ENCODE peak calls at places on chromosomes 1 and 21, in four cellular contexts. P, S, A and R are unnamed samples.

GRCh38 chr1:94738371-94738770 is 81.8 kb upstream of the SLC44A3 start:
- DNase-seq in A (no peak), P (no peak), S (no peak), R (no peak)

GRCh38 chr1:176847052-176847451 is 317.5 kb downstream of the ASTN1 start:
- DNase-seq in P (no peak), A (peak), S (no peak), R (peak)

GRCh38 chr1:47951026-47951425 is 46.2 kb downstream of the TRABD2B start:
- DNase-seq in P (no peak), S (no peak), A (no peak), R (no peak)

GRCh38 chr1:67626495-67627235 is 58.3 kb upstream of the GADD45A start:
- DNase-seq in S (peak), A (no peak), P (no peak), R (no peak)

GRCh38 chr1:166164995-166165660 is 1.7 kb downstream of the FAM78B start:
- DNase-seq in A (peak), S (no peak), P (peak), R (no peak)

GRCh38 chr1:234499119-234500039 is 20.4 kb upstream of the TARBP1 start:
- DNase-seq in S (peak), P (peak), A (peak), R (peak)

GRCh38 chr1:208040714-208041393 is 129.9 kb upstream of the CD34 start:
- DNase-seq in S (no peak), A (no peak), P (no peak), R (no peak)

GRCh38 chr1:85576642-85577420 is 3.7 kb upstream of the CCN1 start:
- DNase-seq in S (peak), P (peak), A (peak), R (peak)

GRCh38 chr21:45979141-45979631 is 2.4 kb upstream of the COL6A1 start:
- DNase-seq in S (no peak), P (no peak), A (no peak), R (no peak)

GRCh38 chr1:161928056-161928455 is 95.6 kb downstream of the OLFML2B start:
- DNase-seq in A (no peak), P (no peak), S (no peak), R (no peak)

GRCh38 chr1:228404107-228404720 is 2.4 kb downstream of the TRIM11 start:
- DNase-seq in A (no peak), S (no peak), P (no peak), R (no peak)

GRCh38 chr1:176543360-176544136 is 80.6 kb downstream of the PAPPA2 start:
- DNase-seq in P (no peak), A (no peak), S (no peak), R (no peak)

GRCh38 chr1:43473463-43473862 is 19.7 kb upstream of the HYI start:
- DNase-seq in A (no peak), P (no peak), S (no peak), R (no peak)

DNA sequence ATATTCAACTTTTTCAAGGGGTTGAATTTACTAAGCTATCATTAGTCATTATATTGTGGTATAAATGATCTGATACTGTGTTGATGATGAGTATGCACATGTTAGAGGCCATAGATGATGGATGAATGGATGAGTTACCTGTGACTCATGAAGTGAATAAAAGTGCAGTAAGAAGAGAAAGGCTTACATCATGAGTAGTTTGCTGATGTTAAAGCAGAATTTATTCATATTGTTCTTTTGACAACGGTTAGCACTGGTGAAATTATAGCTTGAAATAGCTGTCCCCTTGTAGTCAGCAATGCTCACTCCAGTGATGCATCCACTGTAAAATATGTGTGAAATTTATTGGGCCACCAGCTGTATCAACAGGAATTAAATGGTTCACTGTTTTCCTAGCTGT is 541.0 kb upstream of the ZRANB2 start:
- DNase-seq in A (no peak), P (no peak), S (no peak), R (no peak)
- TF ChIP-seq JUND in A (no peak), P (no peak), S (no peak), R (no peak)

GRCh38 chr21:31616216-31616615 is 43.3 kb upstream of the SOD1 start:
- DNase-seq in P (no peak), S (no peak), A (no peak), R (no peak)

GRCh38 chr21:31614705-31615104 is 44.8 kb upstream of the SOD1 start:
- DNase-seq in P (no peak), A (no peak), S (no peak), R (no peak)

GRCh38 chr21:31622397-31622796 is 37.1 kb upstream of the SOD1 start:
- DNase-seq in S (no peak), P (no peak), A (no peak), R (no peak)

GRCh38 chr21:31623664-31624063 is 35.8 kb upstream of the SOD1 start:
- DNase-seq in P (no peak), S (no peak), A (peak), R (no peak)

GRCh38 chr21:31618696-31619430 is 40.6 kb upstream of the SOD1 start:
- DNase-seq in A (no peak), P (no peak), S (no peak), R (no peak)
- TF ChIP-seq JUND in A (peak), P (no peak), S (no peak), R (no peak)

DNA sequence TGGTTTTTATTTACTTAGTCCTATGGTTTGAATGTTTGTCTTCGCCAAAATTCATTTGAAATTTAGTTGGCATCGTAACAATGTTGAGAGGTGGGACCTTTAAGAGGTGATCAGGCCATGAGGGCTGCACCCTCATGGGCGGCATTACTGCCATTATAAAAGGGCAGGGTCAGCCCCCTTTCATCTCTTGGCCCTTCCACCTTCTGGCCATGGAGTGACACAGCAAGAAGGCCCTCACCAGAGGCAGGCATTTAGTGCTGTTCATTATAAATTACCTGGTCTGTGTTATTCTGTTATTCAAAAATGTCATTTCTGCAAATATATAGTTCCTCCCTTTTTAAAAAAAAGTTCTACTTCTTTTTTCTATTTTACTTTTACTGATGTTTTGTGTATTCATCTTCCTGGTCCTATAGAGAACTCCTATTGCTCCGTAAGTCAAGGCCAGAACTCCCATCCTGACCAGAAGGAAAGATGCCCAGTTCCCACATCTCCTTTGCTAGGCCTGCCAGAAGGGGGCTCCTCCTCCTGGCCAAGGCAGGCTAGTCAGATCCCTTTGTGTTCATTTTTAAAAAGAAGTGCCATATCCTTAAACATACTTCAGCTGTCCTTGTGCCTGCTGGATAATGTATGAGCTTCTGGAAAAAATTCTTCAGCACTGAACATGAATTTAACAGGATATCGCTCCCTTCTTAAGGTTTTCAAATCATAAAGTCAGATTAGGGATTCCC is 10.0 kb upstream of the LBR start:
- DNase-seq in A (peak), P (no peak), S (peak), R (peak)
- TF ChIP-seq JUND in A (no peak), P (no peak), S (no peak), R (no peak)

GRCh38 chr1:16120940-16121410 is 34.9 kb downstream of the EPHA2 start:
- DNase-seq in P (peak), S (no peak), A (no peak), R (peak)

GRCh38 chr1:16119504-16119903 is 36.4 kb downstream of the EPHA2 start:
- DNase-seq in P (no peak), S (no peak), A (no peak), R (no peak)

GRCh38 chr1:16118706-16119105 is 37.2 kb downstream of the EPHA2 start:
- DNase-seq in P (no peak), A (no peak), S (no peak), R (no peak)

GRCh38 chr1:16120411-16120810 is 35.5 kb downstream of the EPHA2 start:
- DNase-seq in P (no peak), S (no peak), A (no peak), R (no peak)

DNA sequence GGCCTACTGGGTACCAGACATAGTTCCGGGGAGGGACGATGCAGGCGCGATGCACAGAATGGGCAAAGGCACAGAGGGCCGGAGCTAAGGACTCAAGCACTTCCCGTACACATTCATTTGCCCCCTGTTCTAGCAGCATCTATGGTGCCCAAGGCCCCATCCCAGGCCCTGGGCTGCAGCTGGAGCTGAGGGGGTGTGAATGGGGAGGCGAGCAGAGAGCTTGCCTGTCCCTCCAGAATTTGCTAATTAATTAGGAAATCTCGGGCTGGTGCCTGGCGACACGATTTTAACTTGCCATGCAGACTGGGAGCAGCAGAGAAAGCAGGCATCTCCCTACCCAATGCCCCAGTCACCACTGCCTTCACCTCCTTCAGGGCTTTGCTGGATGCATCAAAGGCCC is 35.9 kb downstream of the EPHA2 start:
- DNase-seq in S (no peak), A (no peak), P (no peak), R (no peak)
- TF ChIP-seq JUND in S (no peak), A (no peak), P (no peak), R (no peak)

DNA sequence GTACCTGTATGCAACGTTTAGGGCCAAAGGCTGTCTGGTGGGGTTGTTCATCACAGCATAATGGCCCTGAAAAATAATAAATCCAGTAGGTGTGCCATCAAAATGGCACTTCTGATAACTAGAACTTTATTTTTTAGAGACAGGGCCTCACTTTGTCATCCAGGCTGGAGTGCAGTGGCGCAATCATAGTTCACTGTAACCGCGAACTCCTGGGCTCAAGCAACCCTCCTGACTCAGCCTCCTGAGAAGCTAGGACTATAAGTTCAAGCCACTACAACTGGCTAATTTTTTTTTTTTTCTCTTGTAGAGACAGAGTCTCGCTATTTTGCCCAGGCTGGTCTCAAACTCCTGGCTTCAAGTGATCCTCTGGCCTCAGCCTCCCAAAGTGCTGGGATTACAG is 4.7 kb downstream of the SNAPIN start:
- DNase-seq in P (no peak), S (no peak), A (no peak), R (no peak)
- TF ChIP-seq JUND in P (no peak), S (no peak), A (no peak), R (no peak)

GRCh38 chr1:59595774-59596173 is 219.0 kb upstream of the HOOK1 start:
- DNase-seq in A (no peak), S (no peak), P (no peak), R (no peak)
- TF ChIP-seq JUND in A (no peak), S (no peak), P (no peak), R (no peak)

GRCh38 chr1:245604979-245605378 is 450.2 kb downstream of the KIF26B start:
- DNase-seq in P (no peak), S (no peak), A (no peak), R (no peak)

GRCh38 chr1:245600658-245601057 is 445.9 kb downstream of the KIF26B start:
- DNase-seq in P (no peak), S (no peak), A (no peak), R (no peak)

GRCh38 chr1:245603311-245603865 is 448.6 kb downstream of the KIF26B start:
- DNase-seq in A (no peak), S (no peak), P (no peak), R (no peak)

GRCh38 chr1:245598524-245599310 is 443.9 kb downstream of the KIF26B start:
- DNase-seq in A (no peak), P (no peak), S (no peak), R (peak)

GRCh38 chr1:245599413-245600174 is 444.8 kb downstream of the KIF26B start:
- DNase-seq in S (no peak), P (no peak), A (no peak), R (no peak)
- TF ChIP-seq JUND in S (no peak), P (no peak), A (no peak), R (no peak)

GRCh38 chr1:214563881-214564280 is 12.5 kb upstream of the PTPN14 start:
- DNase-seq in P (no peak), A (no peak), S (no peak), R (no peak)

GRCh38 chr1:214553142-214553710 is 1.8 kb upstream of the PTPN14 start:
- DNase-seq in S (no peak), P (no peak), A (no peak), R (no peak)

GRCh38 chr1:214558002-214558770 is 6.8 kb upstream of the PTPN14 start:
- DNase-seq in A (no peak), P (no peak), S (no peak), R (no peak)

GRCh38 chr1:214559079-214559478 is 7.7 kb upstream of the PTPN14 start:
- DNase-seq in P (no peak), A (no peak), S (no peak), R (no peak)
- TF ChIP-seq JUND in P (no peak), A (no peak), S (no peak), R (no peak)